ENCODE peak calls at places on chromosomes 12 and 14, in eight cellular contexts. One of them, this sample, is unnamed. For H3K27me3, the result is how much of the 10 kb centered on the place peaks cover.

GRCh38 chr14:34863844-34864243 is 11.3 kb downstream of the BAZ1A start:
- DNase-seq in prostate gland: no peak
- DNase-seq in heart left ventricle: no peak
- DNase-seq in ovary: no peak
- DNase-seq in right cardiac atrium: no peak
- DNase-seq in CD4-positive, alpha-beta T cell: no peak
- DNase-seq in CD4-positive, alpha-beta memory T cell: no peak
- DNase-seq in tibial nerve: no peak
- DNase-seq in this sample: no peak

GRCh38 chr12:51126297-51126696 is 42.9 kb upstream of the CSRNP2 start:
- DNase-seq in heart left ventricle: no peak
- DNase-seq in right cardiac atrium: no peak
- DNase-seq in tibial nerve: no peak
- DNase-seq in prostate gland: no peak
- DNase-seq in CD4-positive, alpha-beta T cell: no peak
- DNase-seq in ovary: no peak
- DNase-seq in CD4-positive, alpha-beta memory T cell: no peak
- DNase-seq in this sample: no peak

GRCh38 chr12:2501464-2502181 is 293.1 kb upstream of the FKBP4 start:
- DNase-seq in prostate gland: no peak
- DNase-seq in tibial nerve: no peak
- DNase-seq in right cardiac atrium: peak
- DNase-seq in CD4-positive, alpha-beta memory T cell: no peak
- DNase-seq in CD4-positive, alpha-beta T cell: no peak
- DNase-seq in ovary: no peak
- DNase-seq in heart left ventricle: peak
- DNase-seq in this sample: peak

GRCh38 chr14:43692706-43693105 is 814.4 kb downstream of the FSCB start:
- DNase-seq in right cardiac atrium: no peak
- DNase-seq in heart left ventricle: no peak
- DNase-seq in tibial nerve: no peak
- DNase-seq in ovary: no peak
- DNase-seq in prostate gland: no peak
- DNase-seq in CD4-positive, alpha-beta memory T cell: no peak
- DNase-seq in CD4-positive, alpha-beta T cell: no peak
- DNase-seq in this sample: no peak

GRCh38 chr12:99959549-99960170 is 25.1 kb downstream of the ANKS1B start:
- DNase-seq in CD4-positive, alpha-beta T cell: no peak
- DNase-seq in CD4-positive, alpha-beta memory T cell: no peak
- DNase-seq in tibial nerve: no peak
- DNase-seq in right cardiac atrium: no peak
- DNase-seq in ovary: no peak
- DNase-seq in prostate gland: no peak
- DNase-seq in heart left ventricle: no peak
- DNase-seq in this sample: no peak

GRCh38 chr14:76615331-76615730 is 145.9 kb upstream of the VASH1 start:
- DNase-seq in prostate gland: no peak
- DNase-seq in ovary: no peak
- DNase-seq in CD4-positive, alpha-beta memory T cell: no peak
- DNase-seq in right cardiac atrium: no peak
- DNase-seq in heart left ventricle: no peak
- DNase-seq in CD4-positive, alpha-beta T cell: no peak
- DNase-seq in tibial nerve: no peak
- DNase-seq in this sample: no peak

GRCh38 chr14:92613008-92613658 is 99.6 kb downstream of the RIN3 start:
- DNase-seq in CD4-positive, alpha-beta memory T cell: peak
- DNase-seq in right cardiac atrium: peak
- DNase-seq in ovary: no peak
- DNase-seq in prostate gland: no peak
- DNase-seq in tibial nerve: peak
- DNase-seq in CD4-positive, alpha-beta T cell: peak
- DNase-seq in heart left ventricle: no peak
- DNase-seq in this sample: peak

GRCh38 chr12:73726881-73727280 is 810.8 kb upstream of the ATXN7L3B start:
- DNase-seq in prostate gland: no peak
- DNase-seq in ovary: no peak
- DNase-seq in CD4-positive, alpha-beta T cell: no peak
- DNase-seq in CD4-positive, alpha-beta memory T cell: no peak
- DNase-seq in heart left ventricle: no peak
- DNase-seq in tibial nerve: no peak
- DNase-seq in right cardiac atrium: no peak
- DNase-seq in this sample: no peak

GRCh38 chr12:5494343-5494742 is 62.4 kb downstream of the NTF3 start:
- DNase-seq in tibial nerve: no peak
- DNase-seq in heart left ventricle: no peak
- DNase-seq in CD4-positive, alpha-beta T cell: no peak
- DNase-seq in right cardiac atrium: no peak
- DNase-seq in CD4-positive, alpha-beta memory T cell: no peak
- DNase-seq in prostate gland: no peak
- DNase-seq in ovary: no peak
- DNase-seq in this sample: no peak

GRCh38 chr14:93017341-93017797 is 94.4 kb downstream of the CHGA start:
- DNase-seq in tibial nerve: peak
- DNase-seq in heart left ventricle: peak
- DNase-seq in ovary: no peak
- DNase-seq in right cardiac atrium: peak
- DNase-seq in CD4-positive, alpha-beta T cell: no peak
- DNase-seq in prostate gland: no peak
- DNase-seq in CD4-positive, alpha-beta memory T cell: no peak
- DNase-seq in this sample: peak

GRCh38 chr12:128783129-128783574 is 40.6 kb downstream of the SLC15A4 start:
- DNase-seq in CD4-positive, alpha-beta T cell: no peak
- DNase-seq in ovary: no peak
- DNase-seq in heart left ventricle: no peak
- DNase-seq in tibial nerve: no peak
- DNase-seq in right cardiac atrium: no peak
- DNase-seq in CD4-positive, alpha-beta memory T cell: peak
- DNase-seq in prostate gland: no peak
- DNase-seq in this sample: no peak

GRCh38 chr12:128801879-128802391 is 21.8 kb downstream of the SLC15A4 start:
- DNase-seq in tibial nerve: no peak
- DNase-seq in CD4-positive, alpha-beta T cell: no peak
- DNase-seq in right cardiac atrium: no peak
- DNase-seq in heart left ventricle: no peak
- DNase-seq in ovary: no peak
- DNase-seq in CD4-positive, alpha-beta memory T cell: no peak
- DNase-seq in prostate gland: no peak
- DNase-seq in this sample: no peak

GRCh38 chr14:64510825-64511679 is 6.5 kb downstream of the ZBTB1 start:
- DNase-seq in CD4-positive, alpha-beta T cell: peak
- DNase-seq in right cardiac atrium: no peak
- DNase-seq in CD4-positive, alpha-beta memory T cell: peak
- DNase-seq in ovary: peak
- DNase-seq in tibial nerve: peak
- DNase-seq in heart left ventricle: peak
- DNase-seq in prostate gland: peak
- DNase-seq in this sample: no peak

DNA sequence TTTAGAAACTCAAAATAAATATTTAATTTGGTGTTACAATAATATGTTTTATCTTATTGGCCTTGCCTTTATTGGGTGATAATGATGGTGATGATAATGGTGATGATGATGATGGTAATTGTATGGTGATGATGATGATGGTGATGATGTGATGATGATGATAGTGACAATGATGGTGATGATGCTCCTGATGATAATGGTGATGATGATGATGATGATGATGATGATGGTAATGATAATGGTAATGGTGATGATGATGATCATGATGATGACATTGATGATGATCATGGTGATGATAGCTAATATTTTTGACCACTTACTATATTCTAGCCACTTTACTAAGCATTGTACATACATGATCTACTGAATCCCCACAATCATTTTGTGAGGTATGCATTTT is 1548.6 kb upstream of the TMEM132C start:
- DNase-seq in prostate gland: no peak
- DNase-seq in CD4-positive, alpha-beta T cell: no peak
- DNase-seq in ovary: no peak
- DNase-seq in CD4-positive, alpha-beta memory T cell: no peak
- DNase-seq in heart left ventricle: no peak
- DNase-seq in right cardiac atrium: no peak
- DNase-seq in tibial nerve: no peak
- DNase-seq in this sample: no peak
- H3K27me3 ChIP-seq in prostate gland: under half
- H3K27me3 ChIP-seq in CD4-positive, alpha-beta T cell: under half
- H3K27me3 ChIP-seq in ovary: under half
- H3K27me3 ChIP-seq in CD4-positive, alpha-beta memory T cell: under half
- H3K27me3 ChIP-seq in heart left ventricle: under half
- H3K27me3 ChIP-seq in right cardiac atrium: under half
- H3K27me3 ChIP-seq in tibial nerve: under half
- H3K27me3 ChIP-seq in this sample: under half

DNA sequence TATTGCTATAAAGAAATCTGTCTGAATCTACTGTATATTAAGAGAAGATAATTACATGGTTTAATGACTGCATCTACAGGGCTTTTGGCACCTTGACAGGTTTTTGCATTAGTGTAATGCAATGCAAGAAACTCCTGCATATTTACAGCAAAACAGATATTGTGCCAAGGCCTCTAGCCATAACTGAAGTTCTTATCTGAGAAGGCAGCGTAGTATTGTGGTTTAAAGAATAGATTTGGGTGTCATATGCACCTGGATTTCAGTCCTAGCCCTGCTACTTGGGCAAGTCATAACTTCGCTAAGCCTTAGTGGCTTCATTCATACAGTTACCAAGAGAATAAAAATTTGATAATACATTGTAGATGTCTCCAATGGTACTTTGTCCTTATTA is 350.1 kb downstream of the CCDC91 start:
- DNase-seq in heart left ventricle: no peak
- DNase-seq in CD4-positive, alpha-beta memory T cell: no peak
- DNase-seq in right cardiac atrium: no peak
- DNase-seq in CD4-positive, alpha-beta T cell: no peak
- DNase-seq in tibial nerve: no peak
- DNase-seq in ovary: no peak
- DNase-seq in prostate gland: no peak
- DNase-seq in this sample: no peak
- H3K27me3 ChIP-seq in heart left ventricle: under half
- H3K27me3 ChIP-seq in CD4-positive, alpha-beta memory T cell: under half
- H3K27me3 ChIP-seq in right cardiac atrium: under half
- H3K27me3 ChIP-seq in CD4-positive, alpha-beta T cell: under half
- H3K27me3 ChIP-seq in tibial nerve: under half
- H3K27me3 ChIP-seq in ovary: under half
- H3K27me3 ChIP-seq in prostate gland: under half
- H3K27me3 ChIP-seq in this sample: under half

GRCh38 chr14:100810435-100810834 is 15.5 kb upstream of the MEG3 start:
- DNase-seq in ovary: no peak
- DNase-seq in CD4-positive, alpha-beta T cell: no peak
- DNase-seq in tibial nerve: no peak
- DNase-seq in right cardiac atrium: no peak
- DNase-seq in CD4-positive, alpha-beta memory T cell: no peak
- DNase-seq in heart left ventricle: no peak
- DNase-seq in prostate gland: no peak
- DNase-seq in this sample: no peak

GRCh38 chr14:100813291-100813690 is 12.6 kb upstream of the MEG3 start:
- DNase-seq in CD4-positive, alpha-beta memory T cell: no peak
- DNase-seq in prostate gland: no peak
- DNase-seq in heart left ventricle: no peak
- DNase-seq in tibial nerve: no peak
- DNase-seq in ovary: peak
- DNase-seq in right cardiac atrium: no peak
- DNase-seq in CD4-positive, alpha-beta T cell: no peak
- DNase-seq in this sample: no peak

GRCh38 chr14:100807496-100807895 is 18.4 kb upstream of the MEG3 start:
- DNase-seq in heart left ventricle: no peak
- DNase-seq in prostate gland: no peak
- DNase-seq in right cardiac atrium: no peak
- DNase-seq in CD4-positive, alpha-beta memory T cell: no peak
- DNase-seq in ovary: no peak
- DNase-seq in CD4-positive, alpha-beta T cell: no peak
- DNase-seq in tibial nerve: no peak
- DNase-seq in this sample: no peak

GRCh38 chr14:100807979-100808734 is 17.8 kb upstream of the MEG3 start:
- DNase-seq in CD4-positive, alpha-beta T cell: no peak
- DNase-seq in ovary: peak
- DNase-seq in right cardiac atrium: no peak
- DNase-seq in tibial nerve: no peak
- DNase-seq in heart left ventricle: no peak
- DNase-seq in prostate gland: no peak
- DNase-seq in CD4-positive, alpha-beta memory T cell: no peak
- DNase-seq in this sample: no peak

DNA sequence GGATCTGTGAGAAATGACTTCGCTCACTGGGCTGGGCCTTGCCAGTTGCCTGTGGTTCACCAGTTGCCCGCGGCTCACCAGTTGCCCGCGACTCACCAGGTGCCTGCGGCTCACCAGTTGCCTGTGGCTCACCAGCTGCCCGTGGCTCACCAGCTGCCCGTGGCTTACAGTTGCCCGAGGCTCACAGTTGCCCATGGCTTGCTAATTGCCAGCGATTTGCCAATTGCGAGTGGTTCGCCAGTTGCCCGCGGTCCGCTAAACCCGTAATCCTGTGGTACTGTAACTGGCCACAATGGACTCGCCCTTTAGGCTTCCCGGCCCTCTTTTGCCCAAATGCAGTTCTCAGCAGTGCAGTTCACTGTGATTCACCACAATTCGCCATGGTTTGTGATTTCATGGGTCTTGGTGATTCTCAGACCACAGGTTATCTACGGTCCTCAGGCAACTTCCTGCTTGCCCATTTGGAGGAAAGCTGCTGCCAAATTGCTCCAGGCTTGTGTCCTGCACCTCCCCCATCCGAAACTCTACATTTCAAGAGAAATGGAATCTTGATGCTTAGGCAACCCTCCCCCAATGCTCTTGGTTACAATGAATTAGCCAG is 15.0 kb upstream of the MEG3 start:
- DNase-seq in CD4-positive, alpha-beta T cell: no peak
- DNase-seq in tibial nerve: no peak
- DNase-seq in ovary: peak
- DNase-seq in heart left ventricle: no peak
- DNase-seq in CD4-positive, alpha-beta memory T cell: no peak
- DNase-seq in prostate gland: no peak
- DNase-seq in right cardiac atrium: no peak
- DNase-seq in this sample: no peak
- H3K27me3 ChIP-seq in CD4-positive, alpha-beta T cell: under half
- H3K27me3 ChIP-seq in tibial nerve: under half
- H3K27me3 ChIP-seq in ovary: under half
- H3K27me3 ChIP-seq in heart left ventricle: under half
- H3K27me3 ChIP-seq in CD4-positive, alpha-beta memory T cell: under half
- H3K27me3 ChIP-seq in prostate gland: under half
- H3K27me3 ChIP-seq in right cardiac atrium: under half
- H3K27me3 ChIP-seq in this sample: under half

DNA sequence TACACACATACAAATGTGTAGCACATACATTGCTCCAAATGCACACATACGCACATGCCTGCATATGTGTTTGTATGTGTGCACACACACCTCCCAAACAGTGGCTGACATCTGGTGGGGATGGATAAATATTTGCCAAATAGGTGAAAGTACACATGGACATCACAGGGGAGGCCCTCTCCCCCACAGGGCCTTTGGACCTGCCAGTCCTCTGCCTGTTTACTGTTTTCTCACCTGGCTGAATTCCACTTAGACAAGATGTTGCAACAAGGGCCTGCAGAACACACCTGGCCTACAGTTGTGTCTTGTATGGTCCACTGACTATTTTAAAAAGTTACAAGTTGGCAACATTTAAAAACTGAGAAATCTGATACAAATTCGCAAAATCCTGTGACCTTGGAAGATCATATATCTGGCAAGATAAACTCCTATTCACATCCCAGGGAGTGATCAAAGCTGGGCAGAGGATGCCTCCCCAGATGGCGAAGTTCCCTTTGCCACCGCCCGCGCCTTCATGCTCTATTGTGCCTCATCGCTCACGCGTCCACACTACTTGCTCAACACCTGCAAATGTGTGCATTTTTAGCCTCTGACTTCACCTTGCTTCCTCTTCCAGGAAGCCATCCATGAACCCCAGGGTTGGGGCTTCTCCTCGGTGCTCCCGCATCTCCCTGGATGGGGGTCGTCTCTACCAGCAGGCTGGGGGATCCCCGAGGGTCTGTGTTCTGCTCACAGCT is 118.4 kb upstream of the FZD10 start:
- DNase-seq in ovary: no peak
- DNase-seq in prostate gland: no peak
- DNase-seq in heart left ventricle: no peak
- DNase-seq in tibial nerve: no peak
- DNase-seq in right cardiac atrium: no peak
- DNase-seq in CD4-positive, alpha-beta T cell: no peak
- DNase-seq in CD4-positive, alpha-beta memory T cell: no peak
- DNase-seq in this sample: no peak
- H3K27me3 ChIP-seq in ovary: under half
- H3K27me3 ChIP-seq in prostate gland: under half
- H3K27me3 ChIP-seq in heart left ventricle: half or more
- H3K27me3 ChIP-seq in tibial nerve: under half
- H3K27me3 ChIP-seq in right cardiac atrium: under half
- H3K27me3 ChIP-seq in CD4-positive, alpha-beta T cell: under half
- H3K27me3 ChIP-seq in CD4-positive, alpha-beta memory T cell: under half
- H3K27me3 ChIP-seq in this sample: half or more

This sample was measured in heart right ventricle.